ENCODE peak calls at places on chromosomes 3 and 15, in five cellular contexts. Q is kidney epithelial cell, M is BJ, E is H9, F is A549. U is an unnamed sample.

GRCh38 chr15:79243723-79244122 is 38.8 kb upstream of the ANKRD34C start:
- DNase-seq in F (peak), Q (no peak), M (no peak), E (no peak), U (no peak)

GRCh38 chr15:37045859-37046318 is 54.5 kb downstream of the MEIS2 start:
- DNase-seq in M (no peak), E (peak), F (no peak), Q (no peak), U (peak)

GRCh38 chr3:151330899-151331298 is 1.6 kb upstream of the P2RY13 start:
- DNase-seq in F (no peak), M (no peak), E (no peak), Q (no peak), U (no peak)

GRCh38 chr15:79084308-79084968 is 6.1 kb downstream of the RASGRF1 start:
- DNase-seq in F (no peak), E (no peak), Q (no peak), M (no peak), U (no peak)

GRCh38 chr15:47726399-47726823 is 9.1 kb downstream of the SEMA6D start:
- DNase-seq in Q (peak), F (no peak), E (no peak), M (no peak), U (no peak)

GRCh38 chr15:64101018-64101417 is 5.2 kb downstream of the SNX1 start:
- DNase-seq in F (no peak), E (no peak), M (no peak), Q (no peak), U (no peak)

GRCh38 chr3:58144478-58145142 is 66.2 kb downstream of the DNASE1L3 start:
- DNase-seq in E (no peak), Q (no peak), F (no peak), M (no peak), U (no peak)

GRCh38 chr3:143171656-143172055 is 52.1 kb downstream of the CHST2 start:
- DNase-seq in M (no peak), Q (no peak), E (no peak), F (no peak), U (no peak)

GRCh38 chr15:59150185-59150584 is 45.2 kb downstream of the CCNB2 start:
- DNase-seq in F (no peak), Q (no peak), E (no peak), M (no peak), U (no peak)

GRCh38 chr3:35639251-35640185 is at the start of gene ARPP21:
- DNase-seq in F (peak), M (no peak), E (peak), Q (no peak), U (no peak)

GRCh38 chr15:28106294-28107110 is 7.4 kb upstream of the OCA2 start:
- DNase-seq in M (no peak), E (peak), Q (no peak), F (peak), U (no peak)

GRCh38 chr15:39454189-39454986 is 126.5 kb upstream of the THBS1 start:
- DNase-seq in Q (no peak), E (no peak), M (no peak), F (no peak), U (no peak)

GRCh38 chr3:77038928-77039605 is 832 bp upstream of the ROBO2 start:
- DNase-seq in M (no peak), F (no peak), E (peak), Q (no peak), U (no peak)
- TF ChIP-seq CTCF in M (no peak), F (no peak), E (no peak), Q (no peak), U (no peak)

GRCh38 chr3:140243536-140243935 is 308.6 kb downstream of the CLSTN2 start:
- DNase-seq in F (no peak), E (no peak), M (no peak), Q (no peak), U (no peak)
- TF ChIP-seq CTCF in F (no peak), E (no peak), M (no peak), Q (no peak), U (no peak)

GRCh38 chr15:84823580-84823878 is 6.4 kb downstream of the ALPK3 start:
- DNase-seq in Q (no peak), E (no peak), M (no peak), F (no peak), U (no peak)

GRCh38 chr15:84824260-84824690 is 7.1 kb downstream of the ALPK3 start:
- DNase-seq in F (no peak), Q (no peak), M (no peak), E (no peak), U (no peak)

GRCh38 chr15:84827246-84827645 is 10.1 kb downstream of the ALPK3 start:
- DNase-seq in Q (no peak), M (no peak), F (no peak), E (no peak), U (no peak)

GRCh38 chr15:84828433-84828908 is 11.3 kb downstream of the ALPK3 start:
- DNase-seq in M (no peak), Q (no peak), E (no peak), F (no peak), U (no peak)

GRCh38 chr15:84826369-84826823 is 9.2 kb downstream of the ALPK3 start:
- DNase-seq in M (no peak), Q (no peak), F (peak), E (peak), U (peak)
- TF ChIP-seq CTCF in M (peak), Q (peak), F (peak), E (peak), U (peak)

DNA sequence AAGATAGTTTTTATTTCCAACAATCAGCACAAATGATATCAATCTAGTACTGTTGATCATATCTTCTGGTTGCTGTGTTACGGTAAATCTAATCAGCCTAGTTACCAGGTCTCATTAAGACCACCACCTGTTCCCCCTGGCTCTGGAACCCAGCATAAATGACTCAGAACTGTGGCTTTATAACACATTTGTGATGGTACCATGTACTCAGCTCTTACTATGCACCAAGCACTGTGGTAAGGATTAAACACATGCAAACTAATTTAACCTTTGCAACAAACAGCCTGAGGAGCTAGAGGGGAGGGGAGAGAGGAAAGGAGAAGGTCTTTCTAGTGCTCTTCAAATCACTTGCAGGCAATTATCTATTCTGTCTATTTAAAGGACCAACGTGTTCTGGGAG is 173.9 kb upstream of the LMCD1 start:
- DNase-seq in F (no peak), E (no peak), M (no peak), Q (no peak), U (no peak)
- TF ChIP-seq CTCF in F (no peak), E (no peak), M (no peak), Q (no peak), U (no peak)

DNA sequence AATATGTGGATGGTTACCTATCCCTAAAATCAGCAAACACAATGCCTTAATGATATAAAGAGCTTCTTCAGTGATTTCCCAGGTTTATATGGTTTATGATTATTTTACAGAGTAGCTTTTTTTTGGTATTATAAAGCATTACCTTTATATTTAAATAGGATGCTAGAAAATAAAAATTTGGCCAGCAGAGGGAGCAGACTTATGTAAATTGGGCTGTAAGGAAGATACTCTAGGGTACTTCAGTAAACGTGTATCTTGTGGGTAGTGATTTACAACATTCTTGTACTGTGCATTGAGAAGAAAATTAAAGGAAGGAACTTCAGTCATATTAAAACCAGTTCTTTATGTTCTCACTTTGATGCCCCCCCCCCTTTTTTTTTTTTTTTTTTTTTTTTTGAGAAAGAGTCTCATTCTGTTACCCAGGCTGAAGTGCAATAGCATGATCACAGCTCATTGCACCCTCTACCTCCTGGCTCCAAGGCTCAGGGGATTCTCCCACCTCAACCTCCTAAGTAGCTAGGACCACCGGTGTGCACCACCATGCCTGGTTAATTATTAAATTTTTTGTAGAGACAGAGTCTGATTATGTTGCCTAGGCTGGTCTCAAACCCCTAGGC is 167.9 kb downstream of the BBX start:
- DNase-seq in F (peak), E (no peak), Q (no peak), M (no peak), U (peak)
- TF ChIP-seq CTCF in F (peak), E (peak), Q (peak), M (peak), U (peak)

GRCh38 chr3:119662604-119663377 is 2.4 kb upstream of the POPDC2 start:
- DNase-seq in F (no peak), Q (no peak), E (no peak), M (no peak), U (no peak)
- TF ChIP-seq CTCF in F (no peak), Q (no peak), E (peak), M (peak), U (no peak)

GRCh38 chr3:160929595-160929994 is 173.6 kb downstream of the PPM1L start:
- DNase-seq in M (no peak), F (peak), Q (no peak), E (peak), U (peak)
- TF ChIP-seq CTCF in M (peak), F (no peak), Q (no peak), E (peak), U (no peak)

DNA sequence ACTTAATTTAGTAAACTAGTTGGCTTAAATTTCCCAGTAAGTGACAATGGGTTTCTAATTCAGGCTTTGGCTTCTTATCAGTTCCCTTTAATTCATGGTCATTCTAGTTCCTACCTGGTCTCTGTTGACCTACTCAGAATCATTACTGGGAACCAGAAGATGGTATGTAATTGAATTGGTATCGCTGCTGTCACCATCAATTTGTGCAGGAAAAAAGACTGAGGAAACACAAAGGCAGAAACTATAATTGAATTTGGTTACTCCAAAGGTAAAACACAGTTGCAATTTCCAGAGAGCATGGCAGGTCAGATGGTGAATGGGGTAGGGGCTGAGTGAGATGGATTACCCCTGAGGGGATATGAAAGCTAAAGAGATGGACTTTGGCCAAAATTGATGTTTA is 226.5 kb upstream of the GAP43 start:
- DNase-seq in M (no peak), E (no peak), F (no peak), Q (no peak), U (no peak)
- TF ChIP-seq CTCF in M (no peak), E (no peak), F (no peak), Q (no peak), U (no peak)

DNA sequence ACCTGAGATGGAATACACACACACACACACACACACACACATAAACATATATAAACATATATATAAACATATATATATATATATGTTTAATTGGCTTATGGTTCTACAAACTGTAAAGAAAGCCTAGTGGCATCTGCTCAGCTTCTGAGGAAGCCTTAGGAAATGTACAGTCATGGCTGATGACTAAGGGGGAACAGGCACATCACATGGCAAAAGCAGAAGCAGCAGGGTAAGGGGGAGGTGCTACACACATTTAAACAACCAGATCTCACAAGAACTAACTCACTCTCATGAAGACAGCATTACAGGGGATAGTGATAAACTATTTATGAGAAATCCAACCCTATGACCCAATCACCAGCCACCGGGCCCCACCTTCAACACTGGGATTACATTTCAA is 922.9 kb downstream of the SI start:
- DNase-seq in Q (no peak), F (no peak), E (no peak), M (no peak), U (no peak)
- TF ChIP-seq CTCF in Q (no peak), F (no peak), E (no peak), M (no peak), U (no peak)

GRCh38 chr3:43442872-43443395 is 156.6 kb downstream of the SNRK start:
- DNase-seq in Q (no peak), M (no peak), E (no peak), F (no peak), U (no peak)
- TF ChIP-seq CTCF in Q (no peak), M (no peak), E (peak), F (no peak), U (no peak)

U was measured in Caco-2.